ENCODE peak calls at places on chromosome 22, in nine cellular contexts. Y is HCT116, H is IMR-90, F is adrenal gland, C is endothelial cell of umbilical vein, R is heart left ventricle, Z is stomach, W is prostate gland, Q is tibial nerve. L is an unnamed sample.

GRCh38 chr22:44869196-44869595 is 116.8 kb downstream of the ARHGAP8 start:
- DNase-seq in H (peak; percentile 12), C (no peak), W (no peak), F (no peak), Q (no peak), Z (no peak), Y (no peak), R (no peak), L (peak; percentile 79)

GRCh38 chr22:23089633-23090032 is 19.3 kb downstream of the GNAZ start:
- DNase-seq in H (no peak), Q (no peak), Y (no peak), R (no peak), Z (no peak), W (no peak), F (no peak), C (no peak), L (no peak)

GRCh38 chr22:28984482-28985158 is 77.0 kb downstream of the C22orf31 start:
- DNase-seq in Q (no peak), Z (no peak), R (no peak), W (no peak), C (no peak), H (no peak), F (no peak), Y (no peak), L (no peak)

GRCh38 chr22:31148953-31149627 is 8.8 kb upstream of the PLA2G3 start:
- DNase-seq in W (peak; percentile 78), Z (peak; percentile 79), C (peak; percentile 84), Y (peak; percentile 66), F (peak; percentile 63), Q (no peak), R (peak; percentile 76), H (peak; percentile 80), L (peak; percentile 80)

GRCh38 chr22:19970479-19971275 is 29.1 kb upstream of the TXNRD2 start:
- DNase-seq in Y (no peak), F (peak; percentile 77), R (peak; percentile 64), C (peak; percentile 56), W (peak; percentile 42), H (peak; percentile 51), Q (peak; percentile 52), Z (peak; percentile 74), L (peak; percentile 56)

GRCh38 chr22:21632237-21632895 is at the start of gene CCDC116:
- DNase-seq in H (no peak), Z (peak; percentile 33), Q (no peak), W (no peak), C (no peak), R (no peak), F (no peak), Y (no peak), L (peak; percentile 84)

GRCh38 chr22:20126284-20127029 is 5.1 kb upstream of the ZDHHC8 start:
- DNase-seq in Y (no peak), H (no peak), Q (no peak), W (no peak), F (no peak), R (no peak), C (no peak), Z (no peak), L (no peak)

GRCh38 chr22:48037618-48038017 is 1275.2 kb downstream of the TBC1D22A start:
- DNase-seq in Z (no peak), F (no peak), C (no peak), R (no peak), H (no peak), Y (no peak), W (no peak), Q (no peak), L (no peak)

GRCh38 chr22:24155597-24156145 is 25.6 kb upstream of the SUSD2 start:
- DNase-seq in Q (peak; percentile 65), Z (peak; percentile 84), C (peak; percentile 72), W (peak; percentile 65), R (peak; percentile 81), Y (no peak), H (peak; percentile 65), F (peak; percentile 80), L (peak; percentile 76)

GRCh38 chr22:43707650-43708049 is 104.5 kb downstream of the EFCAB6 start:
- DNase-seq in Y (peak; percentile 1), Z (no peak), F (no peak), W (no peak), H (no peak), C (no peak), R (no peak), Q (no peak), L (no peak)

GRCh38 chr22:17999851-18000250 is 24.5 kb downstream of the MICAL3 start:
- DNase-seq in Q (no peak), C (no peak), Z (no peak), W (no peak), F (no peak), H (no peak), R (no peak), Y (no peak), L (no peak)

GRCh38 chr22:37898441-37899181 is 7.5 kb upstream of the MICALL1 start:
- DNase-seq in F (no peak), R (no peak), Q (no peak), C (no peak), W (peak; percentile 81), H (no peak), Z (peak; percentile 60), Y (no peak), L (peak; percentile 67)
- H3K4me1 ChIP-seq in F (peaks cover 13% of the 10 kb centered on the region), R (peaks cover 18% of the 10 kb centered on the region), Q (peaks cover 39% of the 10 kb centered on the region), C (peaks cover 16% of the 10 kb centered on the region), W (no peaks in the 10 kb centered on the region), H (peaks cover 16% of the 10 kb centered on the region), Z (peaks cover 45% of the 10 kb centered on the region), Y (peaks cover 50% of the 10 kb centered on the region), L (peaks cover 18% of the 10 kb centered on the region)

DNA sequence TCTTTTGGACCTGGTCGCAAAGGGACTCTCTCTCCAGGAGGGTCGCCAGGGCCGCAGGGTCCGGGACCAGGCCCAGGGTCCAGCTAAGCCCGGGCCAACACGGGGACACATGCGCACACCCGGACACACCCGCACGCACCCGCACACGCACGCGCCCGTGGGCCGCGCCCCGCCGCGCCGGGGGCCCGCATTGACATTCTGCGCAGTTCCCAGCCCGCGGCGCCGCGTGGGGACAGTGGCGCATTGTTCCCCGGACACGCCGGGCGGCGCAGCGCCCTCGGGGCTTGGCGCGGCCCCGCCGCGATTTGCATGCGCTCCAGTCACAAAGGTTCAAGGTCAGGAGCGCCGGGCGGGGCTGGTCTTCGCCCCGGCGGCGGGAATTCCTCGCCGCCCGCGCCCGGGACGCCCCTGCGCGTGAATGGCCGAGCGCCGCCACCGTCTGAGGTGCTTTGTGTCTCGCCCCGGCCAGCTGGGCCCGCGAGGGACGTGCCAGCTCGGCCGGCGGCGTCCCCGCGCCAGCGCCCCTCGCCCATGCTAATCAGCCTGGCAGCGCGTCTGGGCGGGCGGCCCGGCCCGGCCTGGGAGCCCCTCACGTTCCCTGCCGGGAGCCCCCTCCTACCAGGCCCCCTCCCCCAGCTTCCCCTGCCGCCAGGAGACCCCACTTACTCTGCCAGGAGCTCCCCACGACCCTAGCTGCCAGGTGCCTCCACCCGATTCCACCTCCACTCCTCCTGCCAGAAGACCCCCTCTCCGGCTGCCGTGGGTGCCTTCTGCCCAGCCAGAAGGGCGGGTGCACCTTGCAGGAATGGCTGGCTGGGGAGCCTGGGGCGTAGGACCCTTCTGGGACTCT is 50.5 kb upstream of the WNT7B start:
- DNase-seq in W (no peak), F (peak; percentile 81), C (no peak), R (peak; percentile 78), Z (peak; percentile 76), H (no peak), Y (no peak), Q (peak; percentile 40), L (peak; percentile 86)
- TF ChIP-seq POLR2A in W (no peak), F (peak; percentile 66), C (no peak), R (no peak), Z (no peak), H (no peak), Y (no peak), Q (peak; percentile 35), L (no peak)

DNA sequence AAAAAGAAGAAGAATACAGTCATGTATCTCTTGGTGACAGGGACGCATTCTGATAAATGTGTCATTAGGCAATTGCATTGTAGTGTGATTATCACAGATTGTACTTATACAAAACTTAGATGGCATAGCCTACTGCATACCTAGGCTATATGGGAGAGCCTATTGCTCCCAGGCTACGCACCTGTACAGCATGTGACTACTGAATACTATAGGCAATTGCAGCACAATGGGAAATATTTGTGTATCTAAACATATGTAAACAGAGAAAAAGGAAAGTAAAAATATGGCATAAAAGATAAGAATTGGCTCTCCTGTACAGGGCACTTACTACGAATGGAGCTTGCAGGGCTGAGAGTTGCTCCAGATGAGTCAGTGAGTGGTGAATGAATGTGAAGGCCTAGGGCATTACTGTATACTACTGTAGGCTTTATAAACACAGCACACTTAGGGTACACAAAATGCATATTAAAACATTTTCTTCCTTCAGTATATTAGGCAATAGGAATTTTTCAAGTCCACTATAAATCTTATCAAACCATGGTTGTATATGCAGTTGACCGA is 13.2 kb downstream of the APOL6 start:
- DNase-seq in Q (no peak), F (no peak), Y (no peak), H (peak; percentile 85), R (no peak), W (no peak), Z (no peak), C (no peak), L (no peak)
- H3K4me3 ChIP-seq in Q (no peak overlapping the region), F (no peak overlapping the region), Y (no peak overlapping the region), H (no peak overlapping the region), R (no peak overlapping the region), W (no peak overlapping the region), Z (no peak overlapping the region), C (no peak overlapping the region), L (no peak overlapping the region)

DNA sequence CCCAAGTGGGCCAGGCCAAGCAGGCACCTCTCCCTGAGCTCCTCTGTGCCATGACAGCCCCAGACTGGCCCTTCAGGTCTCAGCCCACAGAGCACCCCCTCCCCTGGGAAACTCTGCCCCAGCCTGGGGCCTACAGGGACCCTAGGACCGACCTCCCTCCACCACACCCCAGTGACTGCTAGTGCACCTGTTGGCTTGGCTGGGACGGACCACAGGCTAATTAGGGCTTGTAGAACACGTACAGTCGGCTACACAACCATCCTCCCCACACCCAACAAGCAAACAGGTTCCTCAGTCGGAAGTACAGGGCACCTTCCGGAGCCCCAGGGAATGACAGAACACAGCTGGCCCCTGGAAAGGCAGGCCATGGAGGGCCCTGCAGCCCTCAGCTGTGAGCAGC is 4.3 kb downstream of the SBF1 start:
- DNase-seq in F (no peak), C (no peak), Q (no peak), Y (no peak), W (no peak), H (no peak), R (no peak), Z (no peak), L (no peak)
- H3K4me1 ChIP-seq in F (peaks cover 55% of the 10 kb centered on the region), C (peaks cover 17% of the 10 kb centered on the region), Q (peaks cover 58% of the 10 kb centered on the region), Y (peaks cover 30% of the 10 kb centered on the region), W (peaks cover 33% of the 10 kb centered on the region), H (peaks cover 25% of the 10 kb centered on the region), R (peaks cover 53% of the 10 kb centered on the region), Z (peaks cover 61% of the 10 kb centered on the region), L (peaks cover 19% of the 10 kb centered on the region)

L was measured in testis.